ENCODE peak calls at places on chromosomes 12 and 14, in eight cellular contexts. One of them, this sample, is unnamed.
A peak's percentile ranks its signal among the peaks of the same experiment; 100 is the strongest.

GRCh38 chr12:29376118-29376517 is 4.9 kb downstream of the ERGIC2 start:
- DNase-seq in Caki2: no peak
- DNase-seq in tibial artery: no peak
- DNase-seq in GM10248: no peak
- DNase-seq in NCI-H748 treated with DMSO at 0.1 percent for 48 hours: no peak
- DNase-seq in A549: no peak
- DNase-seq in left ventricle myocardium inferior: no peak
- DNase-seq in fibroblast of lung: no peak
- DNase-seq in this sample: no peak

GRCh38 chr14:96888593-96888992 is 91.4 kb downstream of the VRK1 start:
- DNase-seq in A549: no peak
- DNase-seq in tibial artery: no peak
- DNase-seq in fibroblast of lung: peak; percentile 23
- DNase-seq in GM10248: no peak
- DNase-seq in left ventricle myocardium inferior: no peak
- DNase-seq in Caki2: no peak
- DNase-seq in NCI-H748 treated with DMSO at 0.1 percent for 48 hours: no peak
- DNase-seq in this sample: no peak

GRCh38 chr12:57049890-57050289 is at the start of gene MYO1A:
- DNase-seq in Caki2: peak; percentile 27
- DNase-seq in fibroblast of lung: peak; percentile 11
- DNase-seq in NCI-H748 treated with DMSO at 0.1 percent for 48 hours: no peak
- DNase-seq in GM10248: no peak
- DNase-seq in A549: no peak
- DNase-seq in tibial artery: no peak
- DNase-seq in left ventricle myocardium inferior: no peak
- DNase-seq in this sample: no peak

GRCh38 chr12:54463484-54463883 is 9.9 kb downstream of the GTSF1 start:
- DNase-seq in A549: no peak
- DNase-seq in GM10248: no peak
- DNase-seq in NCI-H748 treated with DMSO at 0.1 percent for 48 hours: peak; percentile 4
- DNase-seq in tibial artery: no peak
- DNase-seq in left ventricle myocardium inferior: no peak
- DNase-seq in fibroblast of lung: no peak
- DNase-seq in Caki2: no peak
- DNase-seq in this sample: no peak

GRCh38 chr14:20707622-20708021 is 19.1 kb downstream of the ANG start:
- DNase-seq in left ventricle myocardium inferior: no peak
- DNase-seq in Caki2: peak; percentile 21
- DNase-seq in tibial artery: no peak
- DNase-seq in GM10248: no peak
- DNase-seq in fibroblast of lung: peak; percentile 47
- DNase-seq in NCI-H748 treated with DMSO at 0.1 percent for 48 hours: no peak
- DNase-seq in A549: no peak
- DNase-seq in this sample: no peak

GRCh38 chr14:70354204-70354603 is 5.3 kb downstream of the COX16 start:
- DNase-seq in tibial artery: no peak
- DNase-seq in GM10248: no peak
- DNase-seq in Caki2: no peak
- DNase-seq in fibroblast of lung: no peak
- DNase-seq in A549: no peak
- DNase-seq in left ventricle myocardium inferior: no peak
- DNase-seq in NCI-H748 treated with DMSO at 0.1 percent for 48 hours: no peak
- DNase-seq in this sample: no peak

GRCh38 chr14:94003397-94003796 is 6.3 kb downstream of the CCDC197 start:
- DNase-seq in Caki2: no peak
- DNase-seq in fibroblast of lung: no peak
- DNase-seq in left ventricle myocardium inferior: no peak
- DNase-seq in tibial artery: no peak
- DNase-seq in NCI-H748 treated with DMSO at 0.1 percent for 48 hours: no peak
- DNase-seq in A549: no peak
- DNase-seq in GM10248: no peak
- DNase-seq in this sample: no peak

GRCh38 chr14:91138511-91139359 is 24.9 kb downstream of the DGLUCY start:
- DNase-seq in NCI-H748 treated with DMSO at 0.1 percent for 48 hours: no peak
- DNase-seq in tibial artery: no peak
- DNase-seq in left ventricle myocardium inferior: no peak
- DNase-seq in fibroblast of lung: no peak
- DNase-seq in A549: peak; percentile 28
- DNase-seq in GM10248: peak; percentile 36
- DNase-seq in Caki2: peak; percentile 29
- DNase-seq in this sample: no peak

GRCh38 chr12:108666326-108666995 is 32.8 kb upstream of the SELPLG start:
- DNase-seq in fibroblast of lung: peak; percentile 40
- DNase-seq in NCI-H748 treated with DMSO at 0.1 percent for 48 hours: no peak
- DNase-seq in left ventricle myocardium inferior: peak; percentile 64
- DNase-seq in GM10248: no peak
- DNase-seq in tibial artery: peak; percentile 62
- DNase-seq in A549: no peak
- DNase-seq in Caki2: no peak
- DNase-seq in this sample: no peak

GRCh38 chr14:76729953-76730505 is 31.2 kb upstream of the VASH1 start:
- DNase-seq in left ventricle myocardium inferior: no peak
- DNase-seq in fibroblast of lung: no peak
- DNase-seq in A549: no peak
- DNase-seq in Caki2: no peak
- DNase-seq in GM10248: no peak
- DNase-seq in tibial artery: no peak
- DNase-seq in NCI-H748 treated with DMSO at 0.1 percent for 48 hours: no peak
- DNase-seq in this sample: no peak

GRCh38 chr12:109946505-109946904 is 46.4 kb downstream of the TCHP start:
- DNase-seq in GM10248: no peak
- DNase-seq in tibial artery: no peak
- DNase-seq in fibroblast of lung: peak; percentile 63
- DNase-seq in Caki2: no peak
- DNase-seq in left ventricle myocardium inferior: no peak
- DNase-seq in A549: no peak
- DNase-seq in NCI-H748 treated with DMSO at 0.1 percent for 48 hours: no peak
- DNase-seq in this sample: no peak

GRCh38 chr14:89617471-89618291 is 200.6 kb upstream of the FOXN3 start:
- DNase-seq in tibial artery: peak; percentile 38
- DNase-seq in NCI-H748 treated with DMSO at 0.1 percent for 48 hours: peak; percentile 60
- DNase-seq in A549: no peak
- DNase-seq in left ventricle myocardium inferior: no peak
- DNase-seq in GM10248: peak; percentile 46
- DNase-seq in Caki2: no peak
- DNase-seq in fibroblast of lung: peak; percentile 73
- DNase-seq in this sample: no peak

GRCh38 chr12:121325922-121326396 is 26.3 kb downstream of the ANAPC5 start:
- DNase-seq in A549: no peak
- DNase-seq in GM10248: no peak
- DNase-seq in tibial artery: no peak
- DNase-seq in Caki2: no peak
- DNase-seq in fibroblast of lung: no peak
- DNase-seq in left ventricle myocardium inferior: no peak
- DNase-seq in NCI-H748 treated with DMSO at 0.1 percent for 48 hours: no peak
- DNase-seq in this sample: no peak

GRCh38 chr14:86481105-86481504 is 951.2 kb downstream of the FLRT2 start:
- DNase-seq in left ventricle myocardium inferior: no peak
- DNase-seq in NCI-H748 treated with DMSO at 0.1 percent for 48 hours: no peak
- DNase-seq in Caki2: no peak
- DNase-seq in tibial artery: no peak
- DNase-seq in GM10248: no peak
- DNase-seq in fibroblast of lung: peak; percentile 21
- DNase-seq in A549: no peak
- DNase-seq in this sample: no peak

GRCh38 chr12:52044284-52044983 is 6.8 kb upstream of the NR4A1 start:
- DNase-seq in fibroblast of lung: peak; percentile 92
- DNase-seq in NCI-H748 treated with DMSO at 0.1 percent for 48 hours: no peak
- DNase-seq in GM10248: no peak
- DNase-seq in left ventricle myocardium inferior: peak; percentile 87
- DNase-seq in tibial artery: peak; percentile 92
- DNase-seq in A549: no peak
- DNase-seq in Caki2: no peak
- DNase-seq in this sample: no peak

GRCh38 chr12:111361717-111362576 is 6.9 kb downstream of the PHETA1 start:
- DNase-seq in Caki2: no peak
- DNase-seq in fibroblast of lung: no peak
- DNase-seq in NCI-H748 treated with DMSO at 0.1 percent for 48 hours: no peak
- DNase-seq in GM10248: no peak
- DNase-seq in A549: no peak
- DNase-seq in left ventricle myocardium inferior: peak; percentile 29
- DNase-seq in tibial artery: no peak
- DNase-seq in this sample: no peak

This sample was measured in thoracic aorta.